ENCODE peak calls at places on chromosomes 16 and 17, in five cellular contexts. O is tibial artery; Z is activated CD4-positive, alpha-beta T cell treated with anti-CD3 and anti-CD28 coated beads, Interleukin-2, amount 50 U/mL, for 48 hours; U is stimulated activated CD8-positive, alpha-beta memory T cell treated with anti-CD3 and anti-CD28 coated beads, Interleukin-4, amount 100 ng/mL, for 48 hours; J is midbrain. I is an unnamed sample.

GRCh38 chr16:22967696-22968095 is 153.7 kb downstream of the HS3ST2 start:
- DNase-seq in O (no peak), Z (no peak), U (no peak), J (no peak), I (no peak)

GRCh38 chr17:53313746-53314145 is 509.0 kb upstream of the KIF2B start:
- DNase-seq in O (no peak), Z (no peak), U (no peak), J (no peak), I (no peak)

GRCh38 chr17:9968881-9969280 is 63.8 kb upstream of the RCVRN start:
- DNase-seq in O (no peak), Z (no peak), U (no peak), J (no peak), I (no peak)

GRCh38 chr17:65243838-65244237 is 106.7 kb downstream of the RGS9 start:
- DNase-seq in O (no peak), Z (peak), U (no peak), J (peak), I (no peak)

GRCh38 chr16:72908362-72908838 is 139.5 kb downstream of the ZFHX3 start:
- DNase-seq in O (peak), Z (no peak), U (no peak), J (no peak), I (no peak)

GRCh38 chr16:69112285-69113129 is 7.1 kb downstream of the HAS3 start:
- DNase-seq in O (peak), Z (peak), U (peak), J (no peak), I (peak)

GRCh38 chr17:58007781-58008706 is 998 bp upstream of the SRSF1 start:
- DNase-seq in O (no peak), Z (peak), U (no peak), J (no peak), I (no peak)

GRCh38 chr17:2412561-2413021 is 11.7 kb upstream of the MNT start:
- DNase-seq in O (peak), Z (no peak), U (no peak), J (peak), I (peak)

GRCh38 chr16:4891886-4892216 is 44.6 kb downstream of the UBN1 start:
- DNase-seq in O (no peak), Z (no peak), U (no peak), J (no peak), I (no peak)

GRCh38 chr16:62391940-62392339 is 355.7 kb upstream of the CDH8 start:
- DNase-seq in O (no peak), Z (no peak), U (no peak), J (no peak), I (no peak)